ENCODE peak calls at places on chromosomes 13 and 19, in four cellular contexts. One of them, this sample, is unnamed.

GRCh38 chr13:65461590-65461989 is 1768.5 kb downstream of the PCDH9 start:
- DNase-seq in HEK293T: peak
- DNase-seq in stimulated activated CD4-positive, alpha-beta T cell treated with anti-CD3 and anti-CD28 coated beads, Interleukin-15, amount 100 ng/mL, for 24 hours: no peak
- DNase-seq in GDM1: no peak
- DNase-seq in this sample: no peak

GRCh38 chr19:13913352-13913751 is 7.4 kb downstream of the CC2D1A start:
- DNase-seq in HEK293T: no peak
- DNase-seq in GDM1: no peak
- DNase-seq in stimulated activated CD4-positive, alpha-beta T cell treated with anti-CD3 and anti-CD28 coated beads, Interleukin-15, amount 100 ng/mL, for 24 hours: no peak
- DNase-seq in this sample: no peak

GRCh38 chr19:1000095-1000494 is at the start of gene GRIN3B:
- DNase-seq in stimulated activated CD4-positive, alpha-beta T cell treated with anti-CD3 and anti-CD28 coated beads, Interleukin-15, amount 100 ng/mL, for 24 hours: peak
- DNase-seq in HEK293T: peak
- DNase-seq in GDM1: peak
- DNase-seq in this sample: peak

GRCh38 chr13:95684463-95684862 is 7.5 kb downstream of the DNAJC3 start:
- DNase-seq in stimulated activated CD4-positive, alpha-beta T cell treated with anti-CD3 and anti-CD28 coated beads, Interleukin-15, amount 100 ng/mL, for 24 hours: no peak
- DNase-seq in GDM1: no peak
- DNase-seq in HEK293T: no peak
- DNase-seq in this sample: no peak

GRCh38 chr13:82480415-82480814 is 1401.9 kb downstream of the SLITRK1 start:
- DNase-seq in stimulated activated CD4-positive, alpha-beta T cell treated with anti-CD3 and anti-CD28 coated beads, Interleukin-15, amount 100 ng/mL, for 24 hours: no peak
- DNase-seq in HEK293T: peak
- DNase-seq in GDM1: no peak
- DNase-seq in this sample: no peak

GRCh38 chr13:30763786-30764440 is 28.6 kb downstream of the ALOX5AP start:
- DNase-seq in HEK293T: no peak
- DNase-seq in stimulated activated CD4-positive, alpha-beta T cell treated with anti-CD3 and anti-CD28 coated beads, Interleukin-15, amount 100 ng/mL, for 24 hours: no peak
- DNase-seq in GDM1: no peak
- DNase-seq in this sample: no peak

GRCh38 chr19:2540646-2541454 is 64.9 kb downstream of the GADD45B start:
- DNase-seq in HEK293T: no peak
- DNase-seq in stimulated activated CD4-positive, alpha-beta T cell treated with anti-CD3 and anti-CD28 coated beads, Interleukin-15, amount 100 ng/mL, for 24 hours: no peak
- DNase-seq in GDM1: no peak
- DNase-seq in this sample: peak

GRCh38 chr19:50478901-50479715 is 2.5 kb upstream of the GARIN5A start:
- DNase-seq in HEK293T: peak
- DNase-seq in stimulated activated CD4-positive, alpha-beta T cell treated with anti-CD3 and anti-CD28 coated beads, Interleukin-15, amount 100 ng/mL, for 24 hours: peak
- DNase-seq in GDM1: no peak
- DNase-seq in this sample: peak

GRCh38 chr13:98384739-98385138 is 192.2 kb downstream of the STK24 start:
- DNase-seq in stimulated activated CD4-positive, alpha-beta T cell treated with anti-CD3 and anti-CD28 coated beads, Interleukin-15, amount 100 ng/mL, for 24 hours: no peak
- DNase-seq in GDM1: no peak
- DNase-seq in HEK293T: no peak
- DNase-seq in this sample: peak

GRCh38 chr13:76965759-76966421 is 17.6 kb downstream of the ACOD1 start:
- DNase-seq in stimulated activated CD4-positive, alpha-beta T cell treated with anti-CD3 and anti-CD28 coated beads, Interleukin-15, amount 100 ng/mL, for 24 hours: no peak
- DNase-seq in GDM1: no peak
- DNase-seq in HEK293T: peak
- DNase-seq in this sample: no peak

GRCh38 chr19:31180907-31181306 is 168.3 kb downstream of the TSHZ3 start:
- DNase-seq in GDM1: no peak
- DNase-seq in HEK293T: no peak
- DNase-seq in stimulated activated CD4-positive, alpha-beta T cell treated with anti-CD3 and anti-CD28 coated beads, Interleukin-15, amount 100 ng/mL, for 24 hours: no peak
- DNase-seq in this sample: no peak

GRCh38 chr13:48333976-48334375 is 30.4 kb downstream of the RB1 start:
- DNase-seq in stimulated activated CD4-positive, alpha-beta T cell treated with anti-CD3 and anti-CD28 coated beads, Interleukin-15, amount 100 ng/mL, for 24 hours: no peak
- DNase-seq in GDM1: no peak
- DNase-seq in HEK293T: no peak
- DNase-seq in this sample: no peak

GRCh38 chr13:81377926-81378325 is 1037.0 kb upstream of the SPRY2 start:
- DNase-seq in stimulated activated CD4-positive, alpha-beta T cell treated with anti-CD3 and anti-CD28 coated beads, Interleukin-15, amount 100 ng/mL, for 24 hours: no peak
- DNase-seq in GDM1: no peak
- DNase-seq in HEK293T: no peak
- DNase-seq in this sample: no peak

GRCh38 chr19:11375143-11375948 is 880 bp downstream of the SWSAP1 start:
- DNase-seq in GDM1: peak
- DNase-seq in HEK293T: peak
- DNase-seq in stimulated activated CD4-positive, alpha-beta T cell treated with anti-CD3 and anti-CD28 coated beads, Interleukin-15, amount 100 ng/mL, for 24 hours: peak
- DNase-seq in this sample: no peak